ENCODE peak calls at places on chromosomes 7 and 10, in five cellular contexts. X is ovary, R is GM10248, J is heart left ventricle, Q is frontal cortex. I is an unnamed sample.
A peak's percentile ranks its signal among the peaks of the same experiment; 100 is the strongest.

GRCh38 chr10:22666287-22667092 is 47.9 kb downstream of the PIP4K2A start:
- DNase-seq in Q (no peak), J (no peak), R (peak; percentile 31), X (no peak), I (no peak)

GRCh38 chr7:139739863-139740597 is 37.8 kb downstream of the HIPK2 start:
- DNase-seq in J (no peak), Q (no peak), X (no peak), R (no peak), I (no peak)

GRCh38 chr7:129781856-129782256 is 170.3 kb downstream of the NRF1 start:
- DNase-seq in R (no peak), J (no peak), Q (no peak), X (no peak), I (no peak)

GRCh38 chr7:44882899-44883298 is 2.4 kb downstream of the PURB start:
- DNase-seq in X (no peak), J (no peak), Q (no peak), R (no peak), I (no peak)

GRCh38 chr7:82700739-82701138 is 257.2 kb upstream of the CACNA2D1 start:
- DNase-seq in J (no peak), X (no peak), Q (no peak), R (no peak), I (no peak)

GRCh38 chr7:36370046-36370445 is 19.6 kb upstream of the ANLN start:
- DNase-seq in X (no peak), R (no peak), Q (no peak), J (no peak), I (no peak)

GRCh38 chr7:17696422-17696821 is 243.9 kb downstream of the SNX13 start:
- DNase-seq in X (no peak), R (no peak), Q (no peak), J (peak; percentile 62), I (no peak)

GRCh38 chr10:46308666-46309450 is 22.1 kb downstream of the ANTXRL start:
- DNase-seq in J (peak; percentile 48), X (no peak), R (no peak), Q (no peak), I (no peak)

GRCh38 chr7:158275711-158276413 is 311.8 kb downstream of the PTPRN2 start:
- DNase-seq in J (no peak), Q (no peak), R (no peak), X (no peak), I (no peak)

GRCh38 chr7:81715984-81716588 is 53.8 kb downstream of the HGF start:
- DNase-seq in R (no peak), X (no peak), Q (no peak), J (no peak), I (no peak)

GRCh38 chr7:82542665-82543064 is 99.1 kb upstream of the CACNA2D1 start:
- DNase-seq in X (no peak), J (no peak), Q (no peak), R (no peak), I (no peak)

GRCh38 chr7:128672927-128673517 is 930 bp downstream of the GARIN1A start:
- DNase-seq in R (peak; percentile 46), Q (no peak), X (no peak), J (no peak), I (no peak)

GRCh38 chr10:84540022-84540616 is 211.7 kb downstream of the CCSER2 start:
- DNase-seq in R (no peak), X (no peak), J (no peak), Q (no peak), I (no peak)

GRCh38 chr10:35422236-35422635 is 85.9 kb downstream of the CCNY start:
- DNase-seq in R (no peak), X (no peak), J (no peak), Q (no peak), I (no peak)

GRCh38 chr10:90204956-90205695 is 503.7 kb downstream of the KIF20B start:
- DNase-seq in Q (no peak), J (no peak), X (no peak), R (no peak), I (no peak)

GRCh38 chr7:107404740-107405537 is 64.9 kb upstream of the GPR22 start:
- DNase-seq in X (no peak), J (no peak), Q (no peak), R (no peak), I (no peak)

GRCh38 chr10:88783734-88784133 is 18.8 kb upstream of the LIPM start:
- DNase-seq in Q (no peak), R (no peak), J (no peak), X (no peak), I (no peak)

GRCh38 chr10:70331486-70332268 is 47.9 kb upstream of the NPFFR1 start:
- DNase-seq in X (no peak), J (no peak), R (peak; percentile 69), Q (peak; percentile 39), I (peak; percentile 77)

GRCh38 chr7:17099083-17099973 is 199.1 kb upstream of the AHR start:
- DNase-seq in Q (no peak), J (no peak), X (no peak), R (no peak), I (no peak)

GRCh38 chr7:36670585-36671431 is 53.5 kb downstream of the AOAH start:
- DNase-seq in J (no peak), Q (peak; percentile 5), X (peak; percentile 41), R (peak; percentile 69), I (peak; percentile 20)

GRCh38 chr10:131310904-131311660 is 439 bp downstream of the TCERG1L start:
- DNase-seq in Q (no peak), J (no peak), X (peak; percentile 52), R (no peak), I (no peak)

GRCh38 chr10:21372651-21373410 is 152.7 kb downstream of the SKIDA1 start:
- DNase-seq in Q (no peak), R (peak; percentile 43), X (peak; percentile 63), J (no peak), I (peak; percentile 32)

GRCh38 chr7:116574025-116574822 is 49.4 kb downstream of the CAV1 start:
- DNase-seq in X (no peak), R (no peak), Q (no peak), J (no peak), I (no peak)

GRCh38 chr7:139635521-139636240 is 112.2 kb downstream of the CLEC2L start:
- DNase-seq in R (no peak), J (no peak), Q (no peak), X (no peak), I (no peak)

GRCh38 chr10:80070068-80070467 is 8.4 kb upstream of the TMEM254 start:
- DNase-seq in X (no peak), J (no peak), Q (peak; percentile 38), R (no peak), I (no peak)

GRCh38 chr10:47046321-47047126 is 135.3 kb downstream of the PTPN20 start:
- DNase-seq in J (peak; percentile 53), R (no peak), X (no peak), Q (no peak), I (no peak)